ENCODE peak calls at places on chromosomes 3 and 15, in seven cellular contexts. L is esophagus squamous epithelium, N is bronchial epithelial cell, G is AG10803, A is Peyer's patch, Y is IMR-90, W is fibroblast of mammary gland. U is an unnamed sample.
A peak's percentile ranks its signal among the peaks of the same experiment; 100 is the strongest.

GRCh38 chr15:79824321-79824720 is 72.5 kb downstream of the MTHFS start:
- DNase-seq in L (no peak), N (no peak), G (no peak), A (no peak), Y (no peak), W (no peak), U (no peak)

GRCh38 chr3:63352008-63352279 is 73.8 kb downstream of the SYNPR start:
- DNase-seq in L (no peak), N (no peak), G (no peak), A (peak; percentile 60), Y (no peak), W (no peak), U (no peak)

GRCh38 chr3:142447308-142447851 is 457 bp downstream of the XRN1 start:
- DNase-seq in L (no peak), N (peak; percentile 29), G (peak; percentile 52), A (peak; percentile 71), Y (peak; percentile 46), W (peak; percentile 42), U (peak; percentile 66)

GRCh38 chr3:33482126-33482525 is 41.9 kb upstream of the UBP1 start:
- DNase-seq in L (no peak), N (no peak), G (peak; percentile 20), A (no peak), Y (peak; percentile 5), W (peak; percentile 21), U (no peak)

GRCh38 chr3:129855454-129856419 is 37.8 kb downstream of the TMCC1 start:
- DNase-seq in L (no peak), N (peak; percentile 78), G (peak; percentile 86), A (no peak), Y (peak; percentile 68), W (peak; percentile 71), U (no peak)

GRCh38 chr3:21913791-21914190 is 162.8 kb upstream of the ZNF385D start:
- DNase-seq in L (no peak), N (no peak), G (peak; percentile 81), A (no peak), Y (peak; percentile 72), W (peak; percentile 36), U (no peak)

GRCh38 chr3:171270541-171270940 is 189.7 kb downstream of the TNIK start:
- DNase-seq in L (no peak), N (no peak), G (no peak), A (no peak), Y (no peak), W (no peak), U (no peak)

GRCh38 chr3:182715006-182715405 is 78.3 kb upstream of the ATP11B start:
- DNase-seq in L (no peak), N (no peak), G (no peak), A (no peak), Y (no peak), W (no peak), U (no peak)

DNA sequence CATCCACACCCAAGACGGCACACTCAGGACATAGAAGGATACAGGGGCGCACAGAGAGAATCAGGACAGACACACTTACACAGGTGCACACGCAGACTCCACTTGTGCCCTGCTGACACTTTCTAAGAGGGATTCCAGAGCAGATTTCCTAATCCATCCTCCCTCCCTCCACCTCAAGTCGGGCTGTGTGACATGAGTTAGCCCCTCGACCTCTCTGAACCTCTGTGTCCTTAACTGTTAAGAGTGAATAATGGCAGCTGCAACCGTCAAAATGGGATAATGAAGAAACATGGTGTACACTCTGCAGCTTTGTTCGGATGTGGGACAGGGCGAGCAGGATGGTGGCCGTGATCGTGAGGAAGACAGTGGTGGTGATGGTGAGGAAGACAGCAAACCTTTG is 100.1 kb downstream of the CPN2 start:
- DNase-seq in L (no peak), N (no peak), G (no peak), A (no peak), Y (no peak), W (no peak), U (no peak)
- TF ChIP-seq CTCF in L (no peak), N (no peak), G (no peak), A (no peak), Y (no peak), W (no peak), U (no peak)

DNA sequence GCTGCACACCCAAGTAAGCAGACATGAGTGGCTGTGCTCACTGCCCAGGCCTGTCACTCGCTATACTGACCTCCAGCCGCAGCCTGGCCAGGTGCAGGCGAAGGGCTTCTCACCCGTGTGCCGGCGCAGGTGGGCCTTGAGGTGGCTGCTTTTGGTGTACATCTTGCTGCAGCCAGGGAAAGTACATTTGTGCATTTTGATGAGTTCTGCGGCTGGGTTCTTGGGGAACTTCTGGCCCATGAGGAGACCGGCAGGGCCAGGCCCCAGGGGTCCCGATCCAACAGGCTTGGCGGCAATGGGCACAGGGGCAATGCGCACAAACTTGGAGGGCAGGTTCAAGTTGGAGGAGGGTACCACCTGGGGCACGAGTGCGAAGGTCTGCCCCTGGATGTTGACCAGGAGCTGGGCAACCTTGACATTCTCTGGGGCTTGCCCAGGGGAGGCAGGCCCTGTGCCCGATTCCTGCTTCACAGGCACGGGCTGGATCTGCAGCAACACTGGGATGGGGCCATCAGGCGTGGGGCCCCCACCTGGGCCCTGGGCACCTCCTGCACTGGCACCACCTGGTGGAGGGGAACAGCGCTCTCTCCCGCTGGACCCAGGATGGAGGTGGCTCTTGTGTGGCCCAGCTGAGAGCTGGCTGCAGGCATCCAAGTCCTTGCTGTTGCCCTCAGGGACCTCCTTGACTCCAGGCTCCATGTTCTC is 5.3 kb downstream of the KLF15 start:
- DNase-seq in L (no peak), N (no peak), G (no peak), A (peak; percentile 35), Y (no peak), W (no peak), U (no peak)
- TF ChIP-seq CTCF in L (no peak), N (peak; percentile 20), G (no peak), A (no peak), Y (no peak), W (no peak), U (no peak)

GRCh38 chr3:67790043-67790442 is 135.6 kb upstream of the SUCLG2 start:
- DNase-seq in L (no peak), N (peak; percentile 27), G (peak; percentile 49), A (no peak), Y (peak; percentile 52), W (peak; percentile 58), U (no peak)
- TF ChIP-seq CTCF in L (peak; percentile 15), N (peak; percentile 44), G (peak; percentile 84), A (peak; percentile 67), Y (peak; percentile 83), W (peak; percentile 80), U (peak; percentile 21)

GRCh38 chr3:15977089-15977488 is 179.3 kb upstream of the ANKRD28 start:
- DNase-seq in L (no peak), N (no peak), G (no peak), A (no peak), Y (no peak), W (no peak), U (no peak)
- TF ChIP-seq CTCF in L (no peak), N (no peak), G (no peak), A (no peak), Y (no peak), W (no peak), U (no peak)